ENCODE peak calls at places on chromosome 21, in seven cellular contexts. R, U, X, T, Y, A and F are unnamed samples.

GRCh38 chr21:46425566-46425965 is 33.1 kb upstream of the DIP2A start:
- DNase-seq in R (no peak), U (no peak), X (no peak), T (no peak), Y (no peak), A (no peak), F (no peak)

GRCh38 chr21:45889961-45890360 is 91.6 kb upstream of the COL6A1 start:
- DNase-seq in R (no peak), U (no peak), X (no peak), T (no peak), Y (no peak), A (no peak), F (no peak)

GRCh38 chr21:16563795-16564194 is 834.0 kb downstream of the USP25 start:
- DNase-seq in R (no peak), U (no peak), X (peak), T (peak), Y (peak), A (no peak), F (no peak)

GRCh38 chr21:36845070-36845469 is 121.4 kb downstream of the HLCS start:
- DNase-seq in R (no peak), U (no peak), X (no peak), T (no peak), Y (no peak), A (no peak), F (no peak)

GRCh38 chr21:39660596-39660995 is 47.9 kb downstream of the B3GALT5 start:
- DNase-seq in R (no peak), U (no peak), X (peak), T (peak), Y (peak), A (peak), F (no peak)

GRCh38 chr21:35189077-35189863 is 140.2 kb upstream of the RUNX1 start:
- DNase-seq in R (peak), U (peak), X (peak), T (no peak), Y (peak), A (no peak), F (peak)

GRCh38 chr21:45164838-45165237 is 90.5 kb downstream of the ADARB1 start:
- DNase-seq in R (no peak), U (no peak), X (no peak), T (no peak), Y (no peak), A (no peak), F (no peak)

GRCh38 chr21:34913786-34914185 is 135.3 kb downstream of the RUNX1 start:
- DNase-seq in R (no peak), U (no peak), X (no peak), T (no peak), Y (no peak), A (no peak), F (no peak)

GRCh38 chr21:40511976-40512375 is 335.0 kb downstream of the DSCAM start:
- DNase-seq in R (no peak), U (no peak), X (no peak), T (peak), Y (no peak), A (no peak), F (no peak)

GRCh38 chr21:40575983-40576382 is 271.0 kb downstream of the DSCAM start:
- DNase-seq in R (no peak), U (no peak), X (no peak), T (no peak), Y (no peak), A (no peak), F (no peak)

GRCh38 chr21:25887166-25887565 is 152.4 kb downstream of the GABPA start:
- DNase-seq in R (no peak), U (no peak), X (no peak), T (peak), Y (peak), A (no peak), F (no peak)
- TF ChIP-seq CTCF in R (peak), U (peak), X (peak), T (no peak), Y (no peak), A (no peak), F (no peak)

DNA sequence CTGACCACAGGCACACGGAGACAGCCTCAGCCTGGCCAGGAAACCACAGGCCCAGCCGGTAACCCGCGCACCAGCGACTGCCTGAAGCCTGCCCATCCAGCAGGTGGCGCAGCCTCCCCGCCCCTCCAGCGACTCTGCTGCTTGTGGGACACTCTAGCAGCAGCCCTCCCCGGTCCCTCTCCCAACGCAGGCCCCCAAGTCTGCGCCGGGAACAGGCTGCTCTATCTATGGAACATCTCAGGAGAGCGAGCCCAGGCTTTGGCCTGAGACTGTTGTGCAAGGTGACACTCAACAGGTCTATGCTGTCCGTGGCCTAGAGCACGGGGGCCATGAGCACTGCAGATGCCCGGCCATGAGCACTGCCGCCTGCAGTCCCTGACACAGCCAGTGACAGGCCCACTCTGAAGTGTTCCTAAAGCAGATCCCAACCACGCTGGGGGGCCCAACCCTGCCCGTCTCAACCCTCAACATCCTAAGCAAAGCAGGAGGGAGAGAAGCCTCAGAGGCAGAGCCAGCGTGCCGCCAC is 28.4 kb downstream of the WDR4 start:
- DNase-seq in R (no peak), U (no peak), X (peak), T (peak), Y (no peak), A (no peak), F (peak)
- TF ChIP-seq CTCF in R (peak), U (peak), X (peak), T (peak), Y (peak), A (no peak), F (peak)

GRCh38 chr21:32360401-32360981 is 32.3 kb downstream of the URB1 start:
- DNase-seq in R (no peak), U (no peak), X (no peak), T (no peak), Y (no peak), A (no peak), F (no peak)

GRCh38 chr21:32364387-32364786 is 28.4 kb downstream of the URB1 start:
- DNase-seq in R (no peak), U (no peak), X (no peak), T (no peak), Y (no peak), A (peak), F (no peak)

GRCh38 chr21:32356874-32357395 is 35.9 kb downstream of the URB1 start:
- DNase-seq in R (no peak), U (no peak), X (no peak), T (no peak), Y (no peak), A (no peak), F (no peak)

GRCh38 chr21:32364801-32365200 is 28.0 kb downstream of the URB1 start:
- DNase-seq in R (no peak), U (no peak), X (no peak), T (no peak), Y (no peak), A (no peak), F (no peak)

DNA sequence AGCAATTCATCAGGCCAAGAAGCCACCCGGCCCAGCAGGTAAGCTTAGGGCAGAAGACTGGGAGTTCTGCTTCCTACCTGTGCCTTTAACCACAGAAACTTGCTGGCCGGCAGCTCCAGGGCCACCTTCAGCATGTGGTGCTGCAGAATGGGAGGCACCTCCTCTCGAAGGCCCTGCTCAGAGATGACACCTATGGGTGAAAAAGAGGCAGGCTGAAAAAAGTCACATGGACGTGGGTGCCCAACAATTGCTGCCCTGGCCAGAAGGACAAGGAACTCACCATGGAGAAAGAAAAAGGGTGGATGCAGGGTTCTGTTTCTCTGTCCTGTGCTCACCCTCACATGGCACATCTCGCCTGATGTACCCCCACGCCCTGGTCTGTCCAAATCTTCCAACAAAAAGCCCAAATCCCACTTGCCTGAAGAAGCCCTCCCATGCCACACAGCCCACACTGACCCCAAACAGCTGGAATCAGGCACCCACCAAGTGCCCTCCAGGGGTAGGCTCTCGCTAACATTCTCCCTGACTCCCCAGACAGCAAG is 33.0 kb downstream of the URB1 start:
- DNase-seq in R (no peak), U (no peak), X (peak), T (peak), Y (no peak), A (no peak), F (no peak)
- TF ChIP-seq CTCF in R (peak), U (peak), X (peak), T (no peak), Y (peak), A (no peak), F (no peak)

GRCh38 chr21:17925000-17925610 is 105.9 kb upstream of the C21orf91 start:
- DNase-seq in R (no peak), U (peak), X (peak), T (peak), Y (peak), A (peak), F (peak)

GRCh38 chr21:17930102-17930501 is 110.9 kb upstream of the C21orf91 start:
- DNase-seq in R (no peak), U (no peak), X (no peak), T (no peak), Y (no peak), A (no peak), F (no peak)

GRCh38 chr21:17929514-17929913 is 110.4 kb upstream of the C21orf91 start:
- DNase-seq in R (no peak), U (no peak), X (no peak), T (no peak), Y (no peak), A (no peak), F (no peak)

GRCh38 chr21:17921579-17922530 is 102.7 kb upstream of the C21orf91 start:
- DNase-seq in R (no peak), U (no peak), X (peak), T (no peak), Y (peak), A (peak), F (no peak)

GRCh38 chr21:17925900-17926299 is 106.7 kb upstream of the C21orf91 start:
- DNase-seq in R (no peak), U (no peak), X (peak), T (no peak), Y (peak), A (no peak), F (no peak)
- TF ChIP-seq CTCF in R (peak), U (peak), X (peak), T (no peak), Y (peak), A (peak), F (no peak)

DNA sequence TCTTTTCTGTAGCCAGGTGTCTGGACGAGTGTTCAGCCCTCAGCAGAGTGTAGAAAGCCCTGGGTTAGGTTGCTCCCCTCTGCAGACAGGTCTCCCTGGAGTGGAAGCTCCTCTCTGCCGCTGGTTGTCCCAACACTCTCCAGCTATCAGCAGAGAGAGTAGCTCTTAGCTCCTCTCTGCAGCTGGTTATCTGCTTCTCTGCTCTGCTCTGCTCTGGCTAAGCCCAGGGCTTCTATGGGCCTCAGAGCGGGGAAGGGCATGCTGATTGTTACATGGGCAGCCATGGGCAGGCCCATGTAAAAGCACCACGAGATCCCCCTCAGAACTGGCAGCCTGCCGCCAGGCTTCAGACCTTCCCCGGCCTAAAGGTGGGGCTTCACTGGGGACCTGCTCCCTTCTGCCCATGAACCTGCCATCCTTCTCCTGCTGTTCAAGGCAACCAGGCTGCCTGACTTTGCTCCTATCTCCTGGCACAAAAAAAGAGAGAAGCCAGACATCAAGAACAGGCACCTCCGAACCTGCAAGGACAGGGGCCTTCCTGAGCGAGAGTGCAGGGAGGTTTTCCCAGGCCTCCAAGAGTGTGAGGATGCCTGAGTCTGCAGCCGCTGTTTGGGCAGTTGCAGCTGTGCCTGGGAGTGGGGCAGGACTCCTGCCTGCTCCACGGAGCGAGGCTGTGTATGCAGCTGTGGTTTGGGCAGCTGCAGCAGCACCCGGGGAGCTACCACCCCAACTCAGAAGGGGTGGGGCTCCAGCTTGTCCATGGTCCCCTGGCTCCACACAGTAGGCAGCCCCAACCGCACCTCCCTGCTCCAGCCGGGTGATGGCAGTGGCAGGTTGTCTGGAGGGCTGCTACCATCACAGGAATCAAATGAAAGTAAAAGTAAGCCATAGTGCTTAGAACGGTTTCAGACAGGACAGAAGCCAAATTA is 973.7 kb downstream of the LTN1 start:
- DNase-seq in R (peak), U (no peak), X (no peak), T (no peak), Y (peak), A (no peak), F (peak)
- TF ChIP-seq CTCF in R (peak), U (no peak), X (no peak), T (no peak), Y (peak), A (no peak), F (no peak)

GRCh38 chr21:21003701-21004100 is 5.5 kb downstream of the NCAM2 start:
- DNase-seq in R (no peak), U (no peak), X (peak), T (peak), Y (peak), A (no peak), F (no peak)
- TF ChIP-seq CTCF in R (peak), U (no peak), X (peak), T (no peak), Y (peak), A (peak), F (peak)